ENCODE peak calls at places on chromosomes 1 and 21, in nine cellular contexts. One of them, this sample, is unnamed.

GRCh38 chr1:41751804-41752513 is 166.8 kb downstream of the HIVEP3 start:
- DNase-seq in left lung: no peak
- DNase-seq in neural progenitor cell: no peak
- DNase-seq in OCI-LY7: peak; percentile 25
- DNase-seq in suprapubic skin: no peak
- DNase-seq in cardiac fibroblast: peak; percentile 83
- DNase-seq in sigmoid colon: peak; percentile 63
- DNase-seq in lower lobe of right lung: peak; percentile 76
- DNase-seq in heart left ventricle: no peak
- DNase-seq in this sample: peak; percentile 56

GRCh38 chr1:30489737-30490389 is 233.5 kb downstream of the MATN1 start:
- DNase-seq in left lung: no peak
- DNase-seq in neural progenitor cell: no peak
- DNase-seq in OCI-LY7: no peak
- DNase-seq in suprapubic skin: no peak
- DNase-seq in cardiac fibroblast: no peak
- DNase-seq in sigmoid colon: no peak
- DNase-seq in lower lobe of right lung: no peak
- DNase-seq in heart left ventricle: no peak
- DNase-seq in this sample: no peak

GRCh38 chr1:164638506-164639202 is 79.7 kb downstream of the PBX1 start:
- DNase-seq in left lung: no peak
- DNase-seq in neural progenitor cell: no peak
- DNase-seq in OCI-LY7: no peak
- DNase-seq in suprapubic skin: no peak
- DNase-seq in cardiac fibroblast: no peak
- DNase-seq in sigmoid colon: no peak
- DNase-seq in lower lobe of right lung: no peak
- DNase-seq in heart left ventricle: peak; percentile 47
- DNase-seq in this sample: no peak

GRCh38 chr1:34479731-34480130 is 275.1 kb upstream of the GJB5 start:
- DNase-seq in left lung: no peak
- DNase-seq in neural progenitor cell: peak; percentile 74
- DNase-seq in OCI-LY7: no peak
- DNase-seq in suprapubic skin: no peak
- DNase-seq in cardiac fibroblast: no peak
- DNase-seq in sigmoid colon: no peak
- DNase-seq in lower lobe of right lung: no peak
- DNase-seq in heart left ventricle: no peak
- DNase-seq in this sample: no peak

GRCh38 chr21:18951291-18952038 is 547.9 kb upstream of the TMPRSS15 start:
- DNase-seq in left lung: no peak
- DNase-seq in neural progenitor cell: peak; percentile 84
- DNase-seq in OCI-LY7: peak; percentile 14
- DNase-seq in suprapubic skin: no peak
- DNase-seq in cardiac fibroblast: no peak
- DNase-seq in sigmoid colon: no peak
- DNase-seq in lower lobe of right lung: no peak
- DNase-seq in heart left ventricle: no peak
- DNase-seq in this sample: peak; percentile 19

GRCh38 chr21:16194851-16195251 is 465.1 kb downstream of the USP25 start:
- DNase-seq in left lung: no peak
- DNase-seq in neural progenitor cell: peak; percentile 3
- DNase-seq in OCI-LY7: no peak
- DNase-seq in suprapubic skin: no peak
- DNase-seq in cardiac fibroblast: peak; percentile 64
- DNase-seq in sigmoid colon: no peak
- DNase-seq in lower lobe of right lung: no peak
- DNase-seq in heart left ventricle: peak; percentile 18
- DNase-seq in this sample: no peak

GRCh38 chr21:19523731-19524130 is 1120.1 kb upstream of the TMPRSS15 start:
- DNase-seq in left lung: no peak
- DNase-seq in neural progenitor cell: no peak
- DNase-seq in OCI-LY7: no peak
- DNase-seq in suprapubic skin: no peak
- DNase-seq in cardiac fibroblast: no peak
- DNase-seq in sigmoid colon: no peak
- DNase-seq in lower lobe of right lung: no peak
- DNase-seq in heart left ventricle: no peak
- DNase-seq in this sample: peak; percentile 9

GRCh38 chr1:234699795-234700665 is 90.1 kb upstream of the IRF2BP2 start:
- DNase-seq in left lung: no peak
- DNase-seq in neural progenitor cell: no peak
- DNase-seq in OCI-LY7: no peak
- DNase-seq in suprapubic skin: peak; percentile 72
- DNase-seq in cardiac fibroblast: peak; percentile 82
- DNase-seq in sigmoid colon: peak; percentile 80
- DNase-seq in lower lobe of right lung: no peak
- DNase-seq in heart left ventricle: no peak
- DNase-seq in this sample: no peak

GRCh38 chr1:218683224-218683623 is 338.1 kb downstream of the TGFB2 start:
- DNase-seq in left lung: no peak
- DNase-seq in neural progenitor cell: no peak
- DNase-seq in OCI-LY7: no peak
- DNase-seq in suprapubic skin: no peak
- DNase-seq in cardiac fibroblast: peak; percentile 39
- DNase-seq in sigmoid colon: no peak
- DNase-seq in lower lobe of right lung: no peak
- DNase-seq in heart left ventricle: no peak
- DNase-seq in this sample: no peak

GRCh38 chr21:46144464-46145070 is 10.8 kb downstream of the FTCD start:
- DNase-seq in left lung: no peak
- DNase-seq in neural progenitor cell: no peak
- DNase-seq in OCI-LY7: no peak
- DNase-seq in suprapubic skin: peak; percentile 46
- DNase-seq in cardiac fibroblast: no peak
- DNase-seq in sigmoid colon: peak; percentile 62
- DNase-seq in lower lobe of right lung: no peak
- DNase-seq in heart left ventricle: no peak
- DNase-seq in this sample: no peak

GRCh38 chr1:158714754-158715153 is 5.8 kb downstream of the OR6K3 start:
- DNase-seq in left lung: no peak
- DNase-seq in neural progenitor cell: no peak
- DNase-seq in OCI-LY7: no peak
- DNase-seq in suprapubic skin: no peak
- DNase-seq in cardiac fibroblast: no peak
- DNase-seq in sigmoid colon: no peak
- DNase-seq in lower lobe of right lung: no peak
- DNase-seq in heart left ventricle: no peak
- DNase-seq in this sample: no peak

GRCh38 chr1:234720709-234721436 is 110.9 kb upstream of the IRF2BP2 start:
- DNase-seq in left lung: no peak
- DNase-seq in neural progenitor cell: no peak
- DNase-seq in OCI-LY7: no peak
- DNase-seq in suprapubic skin: peak; percentile 77
- DNase-seq in cardiac fibroblast: no peak
- DNase-seq in sigmoid colon: peak; percentile 73
- DNase-seq in lower lobe of right lung: no peak
- DNase-seq in heart left ventricle: no peak
- DNase-seq in this sample: no peak

GRCh38 chr1:208974721-208975120 is 608.8 kb upstream of the CAMK1G start:
- DNase-seq in left lung: no peak
- DNase-seq in neural progenitor cell: no peak
- DNase-seq in OCI-LY7: no peak
- DNase-seq in suprapubic skin: no peak
- DNase-seq in cardiac fibroblast: no peak
- DNase-seq in sigmoid colon: no peak
- DNase-seq in lower lobe of right lung: no peak
- DNase-seq in heart left ventricle: no peak
- DNase-seq in this sample: no peak

GRCh38 chr1:42887366-42887765 is 41.0 kb downstream of the ZNF691 start:
- DNase-seq in left lung: no peak
- DNase-seq in neural progenitor cell: no peak
- DNase-seq in OCI-LY7: no peak
- DNase-seq in suprapubic skin: no peak
- DNase-seq in cardiac fibroblast: no peak
- DNase-seq in sigmoid colon: no peak
- DNase-seq in lower lobe of right lung: no peak
- DNase-seq in heart left ventricle: no peak
- DNase-seq in this sample: no peak

GRCh38 chr1:206105612-206106011 is 11.6 kb downstream of the AVPR1B start:
- DNase-seq in left lung: no peak
- DNase-seq in neural progenitor cell: no peak
- DNase-seq in OCI-LY7: no peak
- DNase-seq in suprapubic skin: no peak
- DNase-seq in cardiac fibroblast: no peak
- DNase-seq in sigmoid colon: no peak
- DNase-seq in lower lobe of right lung: no peak
- DNase-seq in heart left ventricle: no peak
- DNase-seq in this sample: no peak

GRCh38 chr1:60160141-60160540 is 86.6 kb upstream of the C1orf87 start:
- DNase-seq in left lung: no peak
- DNase-seq in neural progenitor cell: no peak
- DNase-seq in OCI-LY7: no peak
- DNase-seq in suprapubic skin: no peak
- DNase-seq in cardiac fibroblast: no peak
- DNase-seq in sigmoid colon: no peak
- DNase-seq in lower lobe of right lung: no peak
- DNase-seq in heart left ventricle: no peak
- DNase-seq in this sample: peak; percentile 38

GRCh38 chr1:234409328-234409727 is 36.1 kb downstream of the COA6 start:
- DNase-seq in left lung: no peak
- DNase-seq in neural progenitor cell: no peak
- DNase-seq in OCI-LY7: no peak
- DNase-seq in suprapubic skin: no peak
- DNase-seq in cardiac fibroblast: no peak
- DNase-seq in sigmoid colon: no peak
- DNase-seq in lower lobe of right lung: no peak
- DNase-seq in heart left ventricle: no peak
- DNase-seq in this sample: no peak

GRCh38 chr1:197559244-197559643 is 216.0 kb downstream of the DENND1B start:
- DNase-seq in left lung: no peak
- DNase-seq in neural progenitor cell: no peak
- DNase-seq in OCI-LY7: no peak
- DNase-seq in suprapubic skin: no peak
- DNase-seq in cardiac fibroblast: no peak
- DNase-seq in sigmoid colon: no peak
- DNase-seq in lower lobe of right lung: no peak
- DNase-seq in heart left ventricle: no peak
- DNase-seq in this sample: no peak

DNA sequence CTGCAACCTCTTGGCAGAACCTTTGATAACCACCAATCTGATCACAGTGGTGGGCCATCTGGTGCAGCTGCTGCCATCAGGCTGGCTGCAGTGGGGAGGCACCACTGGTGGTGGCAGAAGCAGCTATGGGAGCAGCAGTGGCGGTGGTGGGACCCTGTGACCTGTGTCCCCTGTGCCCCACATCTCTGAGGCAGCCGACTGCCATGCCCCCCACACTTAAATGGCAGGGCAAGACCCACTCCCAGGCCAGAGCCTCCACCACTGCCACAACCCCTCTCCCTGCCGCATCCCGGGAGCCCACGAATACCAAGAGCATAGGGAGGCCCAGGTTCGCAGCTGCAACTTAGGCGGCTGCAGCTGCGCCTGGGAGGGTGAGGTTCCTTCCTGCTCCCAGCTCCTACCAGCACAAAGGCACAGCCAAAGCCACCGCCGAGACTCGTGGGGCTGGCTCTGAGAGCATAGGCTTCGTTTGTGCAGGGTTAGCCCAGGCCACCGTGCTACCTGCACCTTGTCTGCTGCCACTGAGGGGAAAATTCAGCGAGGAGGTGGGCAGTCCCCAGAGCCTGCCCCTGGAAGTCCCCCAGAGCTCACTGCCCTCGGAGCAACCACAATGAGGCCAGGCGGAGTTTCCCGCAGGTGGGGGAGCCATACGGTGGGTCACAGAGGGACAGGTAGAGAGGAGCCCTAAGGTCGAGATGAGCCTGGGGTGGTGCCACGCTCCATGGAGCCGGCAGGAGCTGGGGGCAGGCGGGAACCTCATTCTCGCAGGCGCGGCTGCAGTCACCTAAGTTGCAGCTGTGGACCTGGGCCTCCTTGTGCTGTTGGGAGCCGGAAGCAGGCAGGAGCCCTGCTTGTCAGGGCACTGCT is 518.7 kb downstream of the RWDD3 start:
- DNase-seq in left lung: no peak
- DNase-seq in neural progenitor cell: no peak
- DNase-seq in OCI-LY7: no peak
- DNase-seq in suprapubic skin: no peak
- DNase-seq in cardiac fibroblast: no peak
- DNase-seq in sigmoid colon: no peak
- DNase-seq in lower lobe of right lung: no peak
- DNase-seq in heart left ventricle: no peak
- DNase-seq in this sample: no peak
- TF ChIP-seq CTCF in left lung: no peak
- TF ChIP-seq CTCF in neural progenitor cell: no peak
- TF ChIP-seq CTCF in OCI-LY7: no peak
- TF ChIP-seq CTCF in suprapubic skin: no peak
- TF ChIP-seq CTCF in cardiac fibroblast: no peak
- TF ChIP-seq CTCF in sigmoid colon: no peak
- TF ChIP-seq CTCF in lower lobe of right lung: no peak
- TF ChIP-seq CTCF in heart left ventricle: no peak
- TF ChIP-seq CTCF in this sample: no peak

DNA sequence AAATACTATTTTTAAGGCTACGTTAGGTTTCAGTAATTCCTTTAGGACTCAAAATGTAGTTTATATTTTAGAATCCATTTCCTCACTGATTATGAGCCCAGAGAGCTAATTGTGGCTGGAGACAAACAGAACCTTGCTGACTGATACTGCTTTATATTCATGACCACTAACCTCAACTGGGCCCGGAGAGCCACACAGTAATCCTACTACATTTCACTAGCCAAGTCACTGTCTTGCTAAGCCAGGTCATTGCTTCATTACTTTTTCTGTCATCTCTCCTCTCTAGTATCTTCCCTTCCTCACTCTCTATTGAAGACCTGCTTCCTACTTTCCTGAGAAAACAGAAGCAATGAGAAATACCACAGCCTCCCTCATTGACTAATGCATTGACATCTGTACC is 24.7 kb downstream of the IL23R start:
- DNase-seq in left lung: no peak
- DNase-seq in neural progenitor cell: no peak
- DNase-seq in OCI-LY7: no peak
- DNase-seq in suprapubic skin: no peak
- DNase-seq in cardiac fibroblast: no peak
- DNase-seq in sigmoid colon: no peak
- DNase-seq in lower lobe of right lung: no peak
- DNase-seq in heart left ventricle: no peak
- DNase-seq in this sample: no peak
- H3K4me3 ChIP-seq in left lung: no peak overlapping the region
- H3K4me3 ChIP-seq in neural progenitor cell: no peak overlapping the region
- H3K4me3 ChIP-seq in OCI-LY7: no peak overlapping the region
- H3K4me3 ChIP-seq in suprapubic skin: no peak overlapping the region
- H3K4me3 ChIP-seq in cardiac fibroblast: no peak overlapping the region
- H3K4me3 ChIP-seq in sigmoid colon: no peak overlapping the region
- H3K4me3 ChIP-seq in lower lobe of right lung: no peak overlapping the region
- H3K4me3 ChIP-seq in heart left ventricle: no peak overlapping the region
- H3K4me3 ChIP-seq in this sample: no peak overlapping the region

GRCh38 chr1:24157921-24158481 is 15.1 kb upstream of the IL22RA1 start:
- DNase-seq in left lung: no peak
- DNase-seq in neural progenitor cell: peak; percentile 16
- DNase-seq in OCI-LY7: no peak
- DNase-seq in suprapubic skin: no peak
- DNase-seq in cardiac fibroblast: no peak
- DNase-seq in sigmoid colon: no peak
- DNase-seq in lower lobe of right lung: no peak
- DNase-seq in heart left ventricle: no peak
- DNase-seq in this sample: no peak
- TF ChIP-seq CTCF in left lung: no peak
- TF ChIP-seq CTCF in neural progenitor cell: peak; percentile 27
- TF ChIP-seq CTCF in OCI-LY7: no peak
- TF ChIP-seq CTCF in suprapubic skin: no peak
- TF ChIP-seq CTCF in cardiac fibroblast: peak; percentile 17
- TF ChIP-seq CTCF in sigmoid colon: no peak
- TF ChIP-seq CTCF in lower lobe of right lung: peak; percentile 14
- TF ChIP-seq CTCF in heart left ventricle: peak; percentile 28
- TF ChIP-seq CTCF in this sample: peak; percentile 38

GRCh38 chr1:44649788-44650158 is 24.5 kb downstream of the TMEM53 start:
- DNase-seq in left lung: no peak
- DNase-seq in neural progenitor cell: no peak
- DNase-seq in OCI-LY7: no peak
- DNase-seq in suprapubic skin: no peak
- DNase-seq in cardiac fibroblast: no peak
- DNase-seq in sigmoid colon: no peak
- DNase-seq in lower lobe of right lung: no peak
- DNase-seq in heart left ventricle: no peak
- DNase-seq in this sample: no peak
- H3K4me3 ChIP-seq in left lung: no peak overlapping the region
- H3K4me3 ChIP-seq in neural progenitor cell: no peak overlapping the region
- H3K4me3 ChIP-seq in OCI-LY7: no peak overlapping the region
- H3K4me3 ChIP-seq in suprapubic skin: no peak overlapping the region
- H3K4me3 ChIP-seq in cardiac fibroblast: no peak overlapping the region
- H3K4me3 ChIP-seq in sigmoid colon: no peak overlapping the region
- H3K4me3 ChIP-seq in lower lobe of right lung: no peak overlapping the region
- H3K4me3 ChIP-seq in heart left ventricle: no peak overlapping the region
- H3K4me3 ChIP-seq in this sample: no peak overlapping the region